ENCODE peak calls at places on chromosomes 3 and 15, in seven cellular contexts. One of them, this sample, is unnamed.

GRCh38 chr3:59006791-59007517 is 42.9 kb downstream of the CFAP20DC start:
- DNase-seq in HCT116: no peak
- DNase-seq in HepG2: no peak
- DNase-seq in H1: no peak
- DNase-seq in SK-N-SH: no peak
- DNase-seq in K562: no peak
- DNase-seq in GM12878: no peak
- DNase-seq in this sample: no peak

GRCh38 chr3:140092883-140093536 is 158.0 kb downstream of the CLSTN2 start:
- DNase-seq in K562: peak
- DNase-seq in H1: peak
- DNase-seq in SK-N-SH: peak
- DNase-seq in HCT116: no peak
- DNase-seq in HepG2: no peak
- DNase-seq in GM12878: no peak
- DNase-seq in this sample: no peak

GRCh38 chr3:126365351-126366274 is 8.4 kb upstream of the KLF15 start:
- DNase-seq in SK-N-SH: no peak
- DNase-seq in K562: no peak
- DNase-seq in H1: no peak
- DNase-seq in GM12878: no peak
- DNase-seq in HCT116: no peak
- DNase-seq in HepG2: no peak
- DNase-seq in this sample: no peak

GRCh38 chr15:88637841-88638625 is 783 bp upstream of the ISG20 start:
- DNase-seq in HCT116: no peak
- DNase-seq in GM12878: no peak
- DNase-seq in HepG2: peak
- DNase-seq in H1: no peak
- DNase-seq in SK-N-SH: no peak
- DNase-seq in K562: no peak
- DNase-seq in this sample: no peak

GRCh38 chr3:37086918-37087317 is 87.5 kb downstream of the LRRFIP2 start:
- DNase-seq in HepG2: no peak
- DNase-seq in HCT116: no peak
- DNase-seq in K562: no peak
- DNase-seq in H1: no peak
- DNase-seq in GM12878: no peak
- DNase-seq in SK-N-SH: no peak
- DNase-seq in this sample: no peak

GRCh38 chr3:113659121-113659531 is 37.3 kb downstream of the USF3 start:
- DNase-seq in HCT116: no peak
- DNase-seq in K562: no peak
- DNase-seq in GM12878: no peak
- DNase-seq in HepG2: no peak
- DNase-seq in H1: no peak
- DNase-seq in SK-N-SH: no peak
- DNase-seq in this sample: no peak

GRCh38 chr3:24351779-24352469 is 142.7 kb downstream of the THRB start:
- DNase-seq in K562: peak
- DNase-seq in GM12878: no peak
- DNase-seq in H1: no peak
- DNase-seq in HepG2: no peak
- DNase-seq in SK-N-SH: no peak
- DNase-seq in HCT116: no peak
- DNase-seq in this sample: no peak

GRCh38 chr3:12886106-12886679 is 44.8 kb upstream of the RPL32 start:
- DNase-seq in HCT116: no peak
- DNase-seq in H1: no peak
- DNase-seq in K562: peak
- DNase-seq in GM12878: no peak
- DNase-seq in HepG2: no peak
- DNase-seq in SK-N-SH: no peak
- DNase-seq in this sample: no peak

GRCh38 chr15:89732451-89733172 is 18.4 kb downstream of the MESP1 start:
- DNase-seq in H1: no peak
- DNase-seq in HCT116: no peak
- DNase-seq in GM12878: no peak
- DNase-seq in K562: no peak
- DNase-seq in SK-N-SH: no peak
- DNase-seq in HepG2: no peak
- DNase-seq in this sample: no peak

GRCh38 chr3:153051427-153052095 is 110.5 kb upstream of the RAP2B start:
- DNase-seq in H1: no peak
- DNase-seq in K562: peak
- DNase-seq in HepG2: peak
- DNase-seq in HCT116: peak
- DNase-seq in SK-N-SH: no peak
- DNase-seq in GM12878: no peak
- DNase-seq in this sample: no peak

GRCh38 chr3:188043891-188044290 is 110.1 kb upstream of the LPP start:
- DNase-seq in HCT116: no peak
- DNase-seq in K562: no peak
- DNase-seq in H1: no peak
- DNase-seq in HepG2: no peak
- DNase-seq in GM12878: no peak
- DNase-seq in SK-N-SH: no peak
- DNase-seq in this sample: no peak

GRCh38 chr3:125011941-125012340 is 43.9 kb downstream of the HEG1 start:
- DNase-seq in HepG2: no peak
- DNase-seq in K562: no peak
- DNase-seq in SK-N-SH: no peak
- DNase-seq in GM12878: no peak
- DNase-seq in HCT116: no peak
- DNase-seq in H1: no peak
- DNase-seq in this sample: no peak

GRCh38 chr3:144361002-144361401 is 389.4 kb downstream of the DIPK2A start:
- DNase-seq in K562: no peak
- DNase-seq in HepG2: no peak
- DNase-seq in GM12878: no peak
- DNase-seq in SK-N-SH: no peak
- DNase-seq in HCT116: no peak
- DNase-seq in H1: no peak
- DNase-seq in this sample: no peak

GRCh38 chr3:13009132-13009945 is 63.9 kb downstream of the IQSEC1 start:
- DNase-seq in HCT116: no peak
- DNase-seq in H1: no peak
- DNase-seq in SK-N-SH: no peak
- DNase-seq in K562: no peak
- DNase-seq in HepG2: no peak
- DNase-seq in GM12878: no peak
- DNase-seq in this sample: no peak

GRCh38 chr15:79494392-79494909 is 62.3 kb downstream of the MINAR1 start:
- DNase-seq in SK-N-SH: no peak
- DNase-seq in HCT116: no peak
- DNase-seq in GM12878: no peak
- DNase-seq in HepG2: no peak
- DNase-seq in K562: no peak
- DNase-seq in H1: no peak
- DNase-seq in this sample: no peak

DNA sequence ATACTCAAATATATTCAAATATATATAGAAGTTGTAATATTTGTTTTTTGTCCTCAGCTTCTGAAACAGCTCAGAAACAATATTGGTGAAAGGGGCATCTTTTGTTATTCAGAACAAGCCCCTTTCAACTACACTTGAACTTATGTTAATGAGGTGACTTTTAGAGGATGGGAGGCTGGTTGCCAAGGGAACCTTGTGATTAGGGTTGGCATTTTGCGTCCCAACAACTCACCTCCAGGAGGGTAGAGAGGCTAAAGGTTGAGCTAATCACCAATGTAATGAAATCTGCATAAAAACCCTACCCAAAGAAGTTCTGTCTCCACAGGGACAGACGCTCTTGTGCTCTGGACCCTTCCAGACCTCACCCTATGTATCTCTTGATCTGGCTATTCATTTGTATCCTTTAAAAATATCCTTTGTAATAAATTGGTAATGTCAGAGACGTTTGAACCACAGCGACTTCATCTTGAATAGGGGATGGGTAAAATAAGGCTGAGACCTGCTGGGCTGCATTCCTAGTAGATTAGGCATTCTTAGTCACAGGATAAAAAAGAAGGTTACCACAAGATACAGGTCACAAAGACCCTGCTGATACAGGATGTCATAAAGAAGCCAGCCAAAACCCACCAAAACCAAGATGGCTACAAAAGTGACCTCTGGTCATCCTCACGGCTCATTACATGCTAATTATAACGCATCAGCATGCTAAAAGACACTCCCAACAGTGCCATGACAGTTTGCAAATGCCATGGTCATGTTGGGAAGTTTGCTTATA is 111.1 kb downstream of the FMN1 start:
- DNase-seq in HCT116: peak
- DNase-seq in SK-N-SH: no peak
- DNase-seq in HepG2: no peak
- DNase-seq in K562: no peak
- DNase-seq in GM12878: no peak
- DNase-seq in H1: no peak
- DNase-seq in this sample: no peak
- TF ChIP-seq JUND in HCT116: peak
- TF ChIP-seq JUND in SK-N-SH: peak
- TF ChIP-seq JUND in HepG2: no peak
- TF ChIP-seq JUND in K562: no peak
- TF ChIP-seq JUND in GM12878: no peak
- TF ChIP-seq JUND in H1: no peak
- TF ChIP-seq JUND in this sample: no peak

GRCh38 chr3:52483577-52484495 is 11.3 kb upstream of the STAB1 start:
- DNase-seq in H1: no peak
- DNase-seq in SK-N-SH: no peak
- DNase-seq in HCT116: no peak
- DNase-seq in GM12878: no peak
- DNase-seq in K562: no peak
- DNase-seq in HepG2: peak
- DNase-seq in this sample: no peak

GRCh38 chr3:52480768-52481715 is 14.1 kb upstream of the STAB1 start:
- DNase-seq in H1: no peak
- DNase-seq in SK-N-SH: no peak
- DNase-seq in HepG2: no peak
- DNase-seq in GM12878: no peak
- DNase-seq in K562: no peak
- DNase-seq in HCT116: no peak
- DNase-seq in this sample: no peak

GRCh38 chr3:52483081-52483480 is 12.1 kb upstream of the STAB1 start:
- DNase-seq in GM12878: no peak
- DNase-seq in HepG2: no peak
- DNase-seq in H1: no peak
- DNase-seq in SK-N-SH: no peak
- DNase-seq in K562: no peak
- DNase-seq in HCT116: no peak
- DNase-seq in this sample: no peak

GRCh38 chr3:52479876-52480575 is 15.1 kb upstream of the STAB1 start:
- DNase-seq in SK-N-SH: no peak
- DNase-seq in H1: no peak
- DNase-seq in HCT116: no peak
- DNase-seq in GM12878: no peak
- DNase-seq in K562: no peak
- DNase-seq in HepG2: no peak
- DNase-seq in this sample: no peak

DNA sequence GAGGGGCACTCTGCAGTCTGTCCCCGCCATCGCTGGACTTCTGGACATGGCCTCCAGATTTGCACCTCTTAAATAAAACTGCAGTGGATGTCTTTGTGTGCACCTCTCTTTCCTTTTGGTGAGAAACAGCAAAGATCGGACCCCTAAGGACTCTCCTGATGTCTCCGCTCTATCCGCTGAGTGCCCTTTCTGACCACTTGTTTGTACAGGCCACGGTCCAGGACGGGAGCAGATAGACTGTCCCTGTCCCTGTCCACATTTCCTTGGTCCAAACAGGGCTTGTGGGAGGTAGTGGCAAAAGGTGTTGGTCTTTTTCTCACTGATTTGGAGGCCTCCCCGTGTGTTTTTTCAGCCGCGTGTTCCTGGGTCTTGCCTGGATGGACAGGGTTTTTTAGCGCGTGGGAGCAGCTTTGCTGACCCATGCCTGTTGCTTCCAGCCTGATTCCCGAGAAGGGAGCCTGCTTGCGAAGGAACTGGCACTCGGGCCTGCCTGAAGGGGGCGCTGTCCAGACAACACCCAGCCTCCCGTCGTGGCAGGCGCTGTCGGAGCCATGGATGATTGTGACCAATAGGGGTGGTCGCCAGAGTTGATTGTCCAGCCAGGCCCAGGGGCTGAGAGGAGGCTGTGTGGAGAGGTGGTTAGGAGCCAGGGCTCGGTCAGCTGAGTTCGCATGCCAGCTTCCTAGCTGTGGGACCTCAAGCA is 13.2 kb upstream of the STAB1 start:
- DNase-seq in K562: peak
- DNase-seq in SK-N-SH: peak
- DNase-seq in HCT116: no peak
- DNase-seq in HepG2: no peak
- DNase-seq in H1: peak
- DNase-seq in GM12878: no peak
- DNase-seq in this sample: no peak
- TF ChIP-seq JUND in K562: no peak
- TF ChIP-seq JUND in SK-N-SH: no peak
- TF ChIP-seq JUND in HCT116: no peak
- TF ChIP-seq JUND in HepG2: no peak
- TF ChIP-seq JUND in H1: no peak
- TF ChIP-seq JUND in GM12878: no peak
- TF ChIP-seq JUND in this sample: no peak

GRCh38 chr3:136512391-136512790 is 239.8 kb downstream of the STAG1 start:
- DNase-seq in H1: no peak
- DNase-seq in GM12878: no peak
- DNase-seq in HCT116: no peak
- DNase-seq in K562: no peak
- DNase-seq in HepG2: no peak
- DNase-seq in SK-N-SH: no peak
- DNase-seq in this sample: no peak
- TF ChIP-seq JUND in H1: no peak
- TF ChIP-seq JUND in GM12878: no peak
- TF ChIP-seq JUND in HCT116: no peak
- TF ChIP-seq JUND in K562: no peak
- TF ChIP-seq JUND in HepG2: no peak
- TF ChIP-seq JUND in SK-N-SH: no peak
- TF ChIP-seq JUND in this sample: no peak

GRCh38 chr3:149395107-149396089 is 17.9 kb upstream of the TM4SF1 start:
- DNase-seq in HepG2: peak
- DNase-seq in K562: no peak
- DNase-seq in H1: no peak
- DNase-seq in HCT116: no peak
- DNase-seq in SK-N-SH: no peak
- DNase-seq in GM12878: no peak
- DNase-seq in this sample: no peak
- TF ChIP-seq JUND in HepG2: no peak
- TF ChIP-seq JUND in K562: no peak
- TF ChIP-seq JUND in H1: no peak
- TF ChIP-seq JUND in HCT116: no peak
- TF ChIP-seq JUND in SK-N-SH: no peak
- TF ChIP-seq JUND in GM12878: no peak
- TF ChIP-seq JUND in this sample: no peak

DNA sequence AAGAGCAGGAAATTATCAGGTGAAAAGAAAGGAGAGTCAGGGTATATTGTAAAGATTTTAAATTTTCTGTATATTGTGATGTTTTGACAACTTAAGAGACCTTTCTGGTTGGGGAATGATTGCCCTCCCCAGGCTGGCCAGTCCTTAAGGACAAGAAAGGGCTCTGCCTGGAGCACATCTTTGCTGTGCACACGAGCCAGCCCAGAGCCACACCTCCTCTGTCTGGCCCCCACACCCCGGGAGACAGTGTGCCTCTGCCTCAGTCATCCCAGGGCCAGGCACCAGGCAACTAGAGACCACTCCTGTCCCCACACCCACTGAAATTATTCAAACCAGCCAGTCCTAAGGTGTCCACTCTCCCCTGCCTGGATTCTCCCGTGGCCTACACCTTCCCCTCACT is 67.1 kb downstream of the KBTBD12 start:
- DNase-seq in HCT116: no peak
- DNase-seq in H1: no peak
- DNase-seq in SK-N-SH: no peak
- DNase-seq in K562: no peak
- DNase-seq in GM12878: no peak
- DNase-seq in HepG2: no peak
- DNase-seq in this sample: no peak
- TF ChIP-seq JUND in HCT116: no peak
- TF ChIP-seq JUND in H1: no peak
- TF ChIP-seq JUND in SK-N-SH: no peak
- TF ChIP-seq JUND in K562: no peak
- TF ChIP-seq JUND in GM12878: no peak
- TF ChIP-seq JUND in HepG2: no peak
- TF ChIP-seq JUND in this sample: no peak